ENCODE peak calls at places on chromosomes 5 and 9, in five cellular contexts. F, P, V, Z and L are unnamed samples.

GRCh38 chr5:95892784-95893354 is 68.8 kb downstream of the ELL2 start:
- DNase-seq in F (no peak), P (peak), V (peak), Z (no peak), L (no peak)

GRCh38 chr5:34998058-34998789 is 49.5 kb downstream of the AGXT2 start:
- DNase-seq in F (no peak), P (no peak), V (no peak), Z (no peak), L (no peak)

GRCh38 chr9:84862786-84863185 is 193.3 kb downstream of the NTRK2 start:
- DNase-seq in F (no peak), P (peak), V (no peak), Z (no peak), L (no peak)

GRCh38 chr5:146331257-146331822 is 7.3 kb upstream of the POU4F3 start:
- DNase-seq in F (no peak), P (no peak), V (no peak), Z (no peak), L (no peak)

GRCh38 chr5:32312194-32312681 is 501 bp downstream of the MTMR12 start:
- DNase-seq in F (peak), P (peak), V (peak), Z (peak), L (peak)

GRCh38 chr9:69223605-69224004 is 49.5 kb downstream of the TJP2 start:
- DNase-seq in F (no peak), P (peak), V (peak), Z (no peak), L (no peak)

GRCh38 chr9:124818431-124819281 is 34.6 kb upstream of the WDR38 start:
- DNase-seq in F (no peak), P (peak), V (peak), Z (no peak), L (no peak)

GRCh38 chr9:114478459-114478858 is 26.8 kb downstream of the WHRN start:
- DNase-seq in F (no peak), P (no peak), V (no peak), Z (no peak), L (no peak)

GRCh38 chr5:146205499-146206202 is 2.2 kb downstream of the RBM27 start:
- DNase-seq in F (no peak), P (no peak), V (no peak), Z (no peak), L (no peak)

GRCh38 chr5:147636585-147636984 is 126.7 kb upstream of the DPYSL3 start:
- DNase-seq in F (no peak), P (no peak), V (no peak), Z (no peak), L (no peak)

GRCh38 chr9:130854835-130855234 is 19.8 kb downstream of the ABL1 start:
- DNase-seq in F (no peak), P (no peak), V (no peak), Z (no peak), L (no peak)

GRCh38 chr5:169474226-169474625 is 109.3 kb upstream of the SPDL1 start:
- DNase-seq in F (no peak), P (no peak), V (no peak), Z (no peak), L (no peak)

GRCh38 chr5:71475788-71476384 is 20.4 kb downstream of the BDP1 start:
- DNase-seq in F (no peak), P (peak), V (peak), Z (no peak), L (no peak)